ENCODE peak calls at places on chromosomes 13 and 19, in six cellular contexts. One of them, this sample, is unnamed.

GRCh38 chr13:103282571-103283450 is 216.6 kb upstream of the SLC10A2 start:
- DNase-seq in amygdala: no peak
- DNase-seq in mucosa of descending colon: no peak
- DNase-seq in H4: peak; percentile 53
- DNase-seq in iris pigment epithelial cell: peak; percentile 93
- DNase-seq in gastrocnemius medialis: no peak
- DNase-seq in this sample: no peak

GRCh38 chr19:12112238-12112637 is 27.9 kb downstream of the ZNF20 start:
- DNase-seq in gastrocnemius medialis: no peak
- DNase-seq in iris pigment epithelial cell: no peak
- DNase-seq in mucosa of descending colon: no peak
- DNase-seq in amygdala: no peak
- DNase-seq in H4: no peak
- DNase-seq in this sample: no peak

GRCh38 chr19:2523630-2524311 is 47.8 kb downstream of the GADD45B start:
- DNase-seq in gastrocnemius medialis: no peak
- DNase-seq in iris pigment epithelial cell: peak; percentile 64
- DNase-seq in amygdala: no peak
- DNase-seq in mucosa of descending colon: no peak
- DNase-seq in H4: peak; percentile 60
- DNase-seq in this sample: no peak

GRCh38 chr13:44870456-44870929 is 118.8 kb downstream of the NUFIP1 start:
- DNase-seq in H4: no peak
- DNase-seq in iris pigment epithelial cell: no peak
- DNase-seq in amygdala: no peak
- DNase-seq in gastrocnemius medialis: peak; percentile 98
- DNase-seq in mucosa of descending colon: peak; percentile 70
- DNase-seq in this sample: no peak

GRCh38 chr19:4847190-4847973 is 15.9 kb upstream of the TICAM1 start:
- DNase-seq in gastrocnemius medialis: no peak
- DNase-seq in H4: no peak
- DNase-seq in iris pigment epithelial cell: no peak
- DNase-seq in mucosa of descending colon: no peak
- DNase-seq in amygdala: no peak
- DNase-seq in this sample: no peak

GRCh38 chr13:44493213-44493812 is 82.8 kb downstream of the TSC22D1 start:
- DNase-seq in gastrocnemius medialis: no peak
- DNase-seq in iris pigment epithelial cell: no peak
- DNase-seq in mucosa of descending colon: no peak
- DNase-seq in amygdala: no peak
- DNase-seq in H4: no peak
- DNase-seq in this sample: no peak

GRCh38 chr19:7596191-7596937 is 701 bp downstream of the CAMSAP3 start:
- DNase-seq in H4: no peak
- DNase-seq in mucosa of descending colon: peak; percentile 64
- DNase-seq in gastrocnemius medialis: no peak
- DNase-seq in amygdala: no peak
- DNase-seq in iris pigment epithelial cell: no peak
- DNase-seq in this sample: no peak

GRCh38 chr13:99380402-99380801 is 73.2 kb upstream of the GPR183 start:
- DNase-seq in iris pigment epithelial cell: no peak
- DNase-seq in amygdala: no peak
- DNase-seq in mucosa of descending colon: no peak
- DNase-seq in gastrocnemius medialis: no peak
- DNase-seq in H4: no peak
- DNase-seq in this sample: no peak

GRCh38 chr13:20411638-20412342 is 113.9 kb downstream of the CRYL1 start:
- DNase-seq in gastrocnemius medialis: no peak
- DNase-seq in iris pigment epithelial cell: no peak
- DNase-seq in H4: no peak
- DNase-seq in mucosa of descending colon: no peak
- DNase-seq in amygdala: no peak
- DNase-seq in this sample: no peak

GRCh38 chr13:52127783-52128702 is 830 bp downstream of the NEK5 start:
- DNase-seq in gastrocnemius medialis: no peak
- DNase-seq in mucosa of descending colon: peak; percentile 49
- DNase-seq in iris pigment epithelial cell: peak; percentile 61
- DNase-seq in H4: peak; percentile 30
- DNase-seq in amygdala: peak; percentile 36
- DNase-seq in this sample: peak; percentile 59

GRCh38 chr19:43704002-43704705 is 11.7 kb upstream of the IRGC start:
- DNase-seq in mucosa of descending colon: peak; percentile 50
- DNase-seq in gastrocnemius medialis: no peak
- DNase-seq in amygdala: no peak
- DNase-seq in H4: no peak
- DNase-seq in iris pigment epithelial cell: no peak
- DNase-seq in this sample: no peak

GRCh38 chr19:31263317-31263716 is 85.9 kb downstream of the TSHZ3 start:
- DNase-seq in mucosa of descending colon: no peak
- DNase-seq in H4: peak; percentile 22
- DNase-seq in iris pigment epithelial cell: no peak
- DNase-seq in gastrocnemius medialis: no peak
- DNase-seq in amygdala: no peak
- DNase-seq in this sample: no peak

GRCh38 chr13:27211771-27212364 is 39.5 kb upstream of the RPL21 start:
- DNase-seq in gastrocnemius medialis: no peak
- DNase-seq in amygdala: no peak
- DNase-seq in iris pigment epithelial cell: peak; percentile 86
- DNase-seq in H4: peak; percentile 25
- DNase-seq in mucosa of descending colon: no peak
- DNase-seq in this sample: no peak

GRCh38 chr19:41553804-41554203 is 22.2 kb upstream of the CEACAM21 start:
- DNase-seq in mucosa of descending colon: no peak
- DNase-seq in iris pigment epithelial cell: no peak
- DNase-seq in H4: no peak
- DNase-seq in gastrocnemius medialis: no peak
- DNase-seq in amygdala: no peak
- DNase-seq in this sample: no peak

GRCh38 chr13:31011193-31011860 is 78.9 kb downstream of the TEX26 start:
- DNase-seq in amygdala: no peak
- DNase-seq in mucosa of descending colon: no peak
- DNase-seq in H4: no peak
- DNase-seq in iris pigment epithelial cell: no peak
- DNase-seq in gastrocnemius medialis: no peak
- DNase-seq in this sample: no peak

GRCh38 chr19:16370671-16371391 is 46.2 kb downstream of the KLF2 start:
- DNase-seq in iris pigment epithelial cell: no peak
- DNase-seq in gastrocnemius medialis: no peak
- DNase-seq in mucosa of descending colon: no peak
- DNase-seq in amygdala: no peak
- DNase-seq in H4: no peak
- DNase-seq in this sample: no peak

GRCh38 chr19:18499055-18499775 is 22.7 kb downstream of the ELL start:
- DNase-seq in gastrocnemius medialis: no peak
- DNase-seq in H4: no peak
- DNase-seq in iris pigment epithelial cell: no peak
- DNase-seq in amygdala: no peak
- DNase-seq in mucosa of descending colon: no peak
- DNase-seq in this sample: no peak

This sample was measured in NCI-H1105 treated with DMSO at 0.1 percent for 48 hours.